ENCODE peak calls at places on chromosomes 6 and 20, in ten cellular contexts. O, D, L, T, B, N, J, I, C and X are unnamed samples.

GRCh38 chr6:135451617-135452190 is 45.8 kb downstream of the AHI1 start:
- DNase-seq in O (no peak), D (peak; percentile 43), L (no peak), T (no peak), B (peak; percentile 46), N (no peak), J (peak; percentile 47), I (peak; percentile 68), C (no peak), X (no peak)

GRCh38 chr6:3026811-3027626 is 27.3 kb downstream of the NQO2 start:
- DNase-seq in O (no peak), D (peak; percentile 72), L (peak; percentile 73), T (no peak), B (peak; percentile 4), N (no peak), J (no peak), I (no peak), C (no peak), X (no peak)

GRCh38 chr6:12782136-12782535 is 65.6 kb downstream of the PHACTR1 start:
- DNase-seq in O (no peak), D (no peak), L (no peak), T (no peak), B (no peak), N (no peak), J (no peak), I (no peak), C (no peak), X (no peak)

GRCh38 chr6:90249458-90249857 is 47.2 kb downstream of the BACH2 start:
- DNase-seq in O (no peak), D (no peak), L (no peak), T (no peak), B (no peak), N (no peak), J (no peak), I (no peak), C (no peak), X (no peak)

GRCh38 chr20:52996130-52996529 is 24.0 kb downstream of the TSHZ2 start:
- DNase-seq in O (no peak), D (no peak), L (no peak), T (no peak), B (no peak), N (no peak), J (no peak), I (no peak), C (no peak), X (no peak)

GRCh38 chr6:14472964-14473363 is 355.4 kb downstream of the CD83 start:
- DNase-seq in O (no peak), D (peak; percentile 61), L (no peak), T (no peak), B (peak; percentile 66), N (no peak), J (no peak), I (no peak), C (peak; percentile 53), X (no peak)

GRCh38 chr6:6730831-6731230 is 142.3 kb downstream of the LY86 start:
- DNase-seq in O (no peak), D (peak; percentile 94), L (no peak), T (peak; percentile 66), B (peak; percentile 96), N (no peak), J (no peak), I (peak; percentile 71), C (peak; percentile 94), X (peak; percentile 47)

GRCh38 chr6:108168980-108169800 is 3.4 kb downstream of the NR2E1 start:
- DNase-seq in O (no peak), D (no peak), L (no peak), T (no peak), B (no peak), N (peak; percentile 78), J (no peak), I (no peak), C (no peak), X (no peak)

GRCh38 chr6:74137910-74138309 is 441.9 kb downstream of the CD109 start:
- DNase-seq in O (no peak), D (peak; percentile 84), L (no peak), T (peak; percentile 82), B (peak; percentile 95), N (no peak), J (no peak), I (no peak), C (peak; percentile 30), X (no peak)

GRCh38 chr6:3421763-3422456 is 34.9 kb downstream of the SLC22A23 start:
- DNase-seq in O (no peak), D (peak; percentile 62), L (no peak), T (no peak), B (peak; percentile 70), N (no peak), J (no peak), I (peak; percentile 64), C (peak; percentile 51), X (no peak)

GRCh38 chr6:154471609-154472362 is 38.7 kb downstream of the CNKSR3 start:
- DNase-seq in O (no peak), D (no peak), L (no peak), T (no peak), B (no peak), N (no peak), J (no peak), I (no peak), C (no peak), X (no peak)

GRCh38 chr6:124535746-124536145 is 426.5 kb upstream of the RNF217 start:
- DNase-seq in O (no peak), D (no peak), L (no peak), T (no peak), B (no peak), N (no peak), J (no peak), I (peak; percentile 3), C (no peak), X (no peak)

GRCh38 chr20:51804754-51805153 is 2.4 kb upstream of the SALL4 start:
- DNase-seq in O (no peak), D (no peak), L (no peak), T (no peak), B (no peak), N (peak; percentile 68), J (no peak), I (no peak), C (no peak), X (no peak)

GRCh38 chr6:116059713-116060571 is 749 bp downstream of the FRK start:
- DNase-seq in O (peak; percentile 65), D (no peak), L (peak; percentile 50), T (no peak), B (peak; percentile 13), N (no peak), J (no peak), I (peak; percentile 22), C (no peak), X (no peak)

GRCh38 chr20:22312744-22313346 is 271.5 kb downstream of the FOXA2 start:
- DNase-seq in O (no peak), D (peak; percentile 25), L (no peak), T (no peak), B (peak; percentile 40), N (peak; percentile 72), J (peak; percentile 61), I (peak; percentile 66), C (peak; percentile 4), X (no peak)

DNA sequence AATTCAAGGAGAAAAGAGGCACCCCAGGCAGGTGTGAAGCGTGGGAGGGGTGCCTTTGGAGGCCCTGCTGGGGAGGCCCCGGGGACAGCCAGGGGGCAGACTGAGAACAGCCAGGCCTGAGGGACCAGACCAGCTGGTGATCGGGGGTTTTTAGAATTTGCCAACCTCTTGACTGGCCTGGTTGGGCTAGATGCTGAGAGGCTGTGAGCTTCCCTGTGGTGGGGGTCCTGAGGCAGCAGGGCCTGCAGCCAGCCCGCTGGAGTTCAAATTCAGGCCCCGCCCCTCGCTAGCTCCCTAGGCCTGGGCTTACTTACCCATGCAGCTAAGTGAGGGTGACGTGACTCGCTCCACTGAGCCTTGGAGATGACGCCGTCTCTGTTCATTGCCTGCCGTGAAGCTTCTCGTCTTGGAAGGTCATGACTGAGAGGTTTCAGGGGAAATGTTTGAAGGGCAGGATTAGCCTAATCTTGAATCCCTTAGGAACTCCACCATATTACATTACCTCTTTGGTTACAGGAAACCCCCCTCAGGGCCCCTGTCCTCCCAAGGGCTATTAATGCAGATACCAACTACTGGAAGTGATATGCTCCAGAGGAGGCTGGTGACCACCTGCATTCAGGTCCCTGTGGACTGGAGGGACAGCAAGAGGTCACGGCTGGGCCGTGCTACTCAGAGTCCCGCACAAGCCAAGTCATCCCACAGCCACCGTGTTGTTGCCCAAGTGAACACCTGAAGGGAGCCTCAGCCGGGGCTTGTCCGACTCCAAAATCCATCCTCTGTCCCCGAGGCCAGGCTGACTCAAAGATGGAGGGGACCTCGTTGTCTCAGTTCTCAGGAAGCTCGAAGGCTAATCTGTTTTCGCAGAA is 73.9 kb upstream of the DUSP22 start:
- DNase-seq in O (peak; percentile 47), D (no peak), L (peak; percentile 72), T (no peak), B (no peak), N (peak; percentile 58), J (no peak), I (no peak), C (no peak), X (no peak)
- TF ChIP-seq CTCF in O (no peak), D (no peak), L (no peak), T (no peak), B (no peak), N (no peak), J (no peak), I (no peak), C (no peak), X (no peak)

GRCh38 chr6:43026365-43026764 is 4.9 kb downstream of the RRP36 start:
- DNase-seq in O (no peak), D (no peak), L (no peak), T (no peak), B (no peak), N (no peak), J (no peak), I (no peak), C (no peak), X (no peak)
- H3K4me3 ChIP-seq in O (no peak overlapping the region), D (no peak overlapping the region), L (no peak overlapping the region), T (no peak overlapping the region), B (no peak overlapping the region), N (no peak overlapping the region), J (no peak overlapping the region), I (no peak overlapping the region), C (no peak overlapping the region), X (no peak overlapping the region)

DNA sequence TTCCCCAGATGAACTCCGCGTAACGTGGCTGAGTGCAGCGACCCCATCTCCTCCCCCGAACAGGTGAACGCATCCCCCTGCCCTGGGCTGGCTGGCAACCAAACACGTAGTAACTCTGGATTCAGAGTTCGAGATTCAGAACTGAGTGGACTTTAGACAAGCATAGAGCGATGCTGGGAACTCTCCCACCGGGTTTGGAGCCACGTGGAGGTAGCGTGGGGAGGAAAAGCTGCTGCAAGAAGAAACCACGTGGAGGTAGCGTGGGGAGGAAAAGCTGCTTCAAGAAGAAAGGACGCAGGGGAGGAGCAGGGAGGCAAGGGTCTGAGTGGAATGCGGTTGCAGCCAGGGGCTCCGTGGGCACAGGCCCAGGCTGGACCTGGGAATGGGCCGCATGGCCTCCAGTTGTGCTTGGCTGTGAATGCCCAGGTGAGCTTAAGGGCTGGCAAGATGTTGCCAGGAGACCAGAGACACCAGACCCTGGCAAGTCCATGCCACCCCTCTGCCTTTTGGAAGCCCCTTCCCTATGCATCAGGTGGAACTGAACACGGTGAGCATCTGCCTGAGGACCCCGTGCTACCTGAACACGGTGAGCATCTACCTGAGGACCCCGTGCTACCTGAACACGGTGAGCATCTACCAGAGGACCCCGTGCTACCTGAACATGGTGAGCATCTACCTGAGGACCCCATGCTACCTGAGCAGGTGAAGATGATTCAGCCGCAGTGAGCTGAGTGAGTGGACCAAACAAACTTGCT is 118.0 kb upstream of the FRMD1 start:
- DNase-seq in O (peak; percentile 47), D (no peak), L (peak; percentile 33), T (no peak), B (no peak), N (peak; percentile 42), J (no peak), I (no peak), C (no peak), X (no peak)
- TF ChIP-seq CTCF in O (no peak), D (no peak), L (no peak), T (no peak), B (no peak), N (no peak), J (no peak), I (no peak), C (no peak), X (no peak)

GRCh38 chr6:28537509-28538140 is 11.9 kb downstream of the GPX5 start:
- DNase-seq in O (no peak), D (peak; percentile 4), L (no peak), T (no peak), B (no peak), N (peak; percentile 90), J (no peak), I (peak; percentile 13), C (no peak), X (no peak)
- H3K4me3 ChIP-seq in O (no peak overlapping the region), D (no peak overlapping the region), L (no peak overlapping the region), T (peak overlapping the region; percentile 43), B (no peak overlapping the region), N (peak overlapping the region; percentile 82), J (peak overlapping the region; percentile 5), I (no peak overlapping the region), C (no peak overlapping the region), X (no peak overlapping the region)